ENCODE peak calls at places on chromosomes 6 and 20, in four cellular contexts. E is small intestine, K is AG08396, A is T-helper 1 cell. T is an unnamed sample.

GRCh38 chr6:14000901-14001300 is 76.1 kb downstream of the RNF182 start:
- DNase-seq in A (no peak), E (no peak), K (no peak), T (peak)

GRCh38 chr6:15399651-15400470 is 154.0 kb downstream of the JARID2 start:
- DNase-seq in A (no peak), E (no peak), K (peak), T (peak)

GRCh38 chr6:96626749-96627353 is 63.9 kb downstream of the FHL5 start:
- DNase-seq in A (peak), K (peak), E (peak), T (peak)

GRCh38 chr6:93584280-93584679 is 164.9 kb upstream of the EPHA7 start:
- DNase-seq in K (no peak), E (no peak), A (no peak), T (no peak)

GRCh38 chr20:10670521-10671220 is 3.1 kb downstream of the JAG1 start:
- DNase-seq in K (no peak), E (no peak), A (no peak), T (no peak)

GRCh38 chr6:112172540-112172939 is 81.8 kb downstream of the LAMA4 start:
- DNase-seq in A (no peak), K (no peak), E (no peak), T (no peak)

GRCh38 chr20:56974499-56975250 is 291.8 kb downstream of the BMP7 start:
- DNase-seq in K (peak), A (peak), E (peak), T (peak)

GRCh38 chr6:148501178-148501590 is 158.5 kb downstream of the SASH1 start:
- DNase-seq in K (peak), A (no peak), E (peak), T (peak)

GRCh38 chr20:19433371-19434316 is 221.2 kb downstream of the SLC24A3 start:
- DNase-seq in E (no peak), K (peak), A (no peak), T (no peak)

GRCh38 chr6:158849899-158850806 is 31.0 kb upstream of the EZR start:
- DNase-seq in E (peak), K (peak), A (peak), T (peak)

GRCh38 chr6:169854813-169855212 is 103.4 kb downstream of the ERMARD start:
- DNase-seq in E (no peak), K (no peak), A (no peak), T (no peak)

GRCh38 chr6:79374308-79374707 is 139.8 kb upstream of the HMGN3 start:
- DNase-seq in K (no peak), A (no peak), E (no peak), T (no peak)

GRCh38 chr6:70310063-70310694 is 7.3 kb upstream of the COL9A1 start:
- DNase-seq in K (no peak), A (no peak), E (peak), T (no peak)

GRCh38 chr6:93350774-93351173 is 68.6 kb downstream of the EPHA7 start:
- DNase-seq in A (no peak), K (no peak), E (no peak), T (no peak)

GRCh38 chr6:20564269-20564668 is 30.0 kb downstream of the CDKAL1 start:
- DNase-seq in K (peak), A (peak), E (peak), T (peak)

GRCh38 chr20:48405909-48406308 is 421.9 kb downstream of the PREX1 start:
- DNase-seq in E (no peak), A (no peak), K (no peak), T (no peak)

GRCh38 chr6:14450133-14451040 is 332.8 kb downstream of the CD83 start:
- DNase-seq in A (no peak), E (no peak), K (no peak), T (no peak)

GRCh38 chr20:46402236-46402886 is 4.1 kb downstream of the ELMO2 start:
- DNase-seq in A (no peak), E (no peak), K (peak), T (no peak)

GRCh38 chr6:39665871-39666270 is 59.3 kb downstream of the KIF6 start:
- DNase-seq in E (no peak), K (no peak), A (no peak), T (no peak)

GRCh38 chr6:53128842-53129241 is 19.8 kb downstream of the GCM1 start:
- DNase-seq in K (no peak), A (no peak), E (no peak), T (no peak)

GRCh38 chr6:3538536-3538935 is 81.7 kb upstream of the SLC22A23 start:
- DNase-seq in E (no peak), K (no peak), A (no peak), T (no peak)

GRCh38 chr6:121826156-121826810 is 390.8 kb downstream of the GJA1 start:
- DNase-seq in K (peak), A (no peak), E (peak), T (no peak)

GRCh38 chr6:111985202-111985731 is 68.6 kb upstream of the CCN6 start:
- DNase-seq in K (peak), E (no peak), A (peak), T (peak)

GRCh38 chr6:28811873-28812272 is 111.9 kb downstream of the TRIM27 start:
- DNase-seq in K (peak), E (no peak), A (no peak), T (peak)

GRCh38 chr6:151760486-151760885 is 47.0 kb upstream of the ESR1 start:
- DNase-seq in E (no peak), A (no peak), K (no peak), T (no peak)

GRCh38 chr6:83847179-83847578 is 6.0 kb upstream of the RIPPLY2 start:
- DNase-seq in A (no peak), K (no peak), E (no peak), T (no peak)

GRCh38 chr6:132401120-132401940 is at the start of gene MOXD1:
- DNase-seq in K (peak), A (no peak), E (peak), T (peak)

GRCh38 chr6:150228067-150228733 is 85.4 kb downstream of the PPP1R14C start:
- DNase-seq in E (peak), K (no peak), A (no peak), T (no peak)

GRCh38 chr20:40966516-40967185 is 62.0 kb upstream of the TOP1 start:
- DNase-seq in E (no peak), A (no peak), K (no peak), T (no peak)

GRCh38 chr6:14250573-14250972 is 133.0 kb downstream of the CD83 start:
- DNase-seq in K (no peak), E (no peak), A (no peak), T (no peak)

GRCh38 chr6:40960784-40961430 is 78.1 kb downstream of the UNC5CL start:
- DNase-seq in K (no peak), A (no peak), E (no peak), T (no peak)

GRCh38 chr6:168011291-168011690 is 13.8 kb downstream of the KIF25 start:
- DNase-seq in K (no peak), A (no peak), E (no peak), T (no peak)

GRCh38 chr20:63094767-63095499 is 88.2 kb upstream of the BHLHE23 start:
- DNase-seq in K (no peak), E (no peak), A (no peak), T (no peak)

GRCh38 chr20:16434087-16434664 is 139.1 kb downstream of the KIF16B start:
- DNase-seq in K (peak), A (peak), E (peak), T (peak)

GRCh38 chr6:125268765-125269164 is 33.0 kb downstream of the HDDC2 start:
- DNase-seq in A (no peak), K (no peak), E (no peak), T (no peak)

GRCh38 chr6:111604259-111605099 is 1.2 kb downstream of the TRAF3IP2 start:
- DNase-seq in E (peak), K (peak), A (no peak), T (no peak)

GRCh38 chr6:123777554-123777953 is 26.1 kb upstream of the NKAIN2 start:
- DNase-seq in K (no peak), A (no peak), E (no peak), T (no peak)